ENCODE peak calls at places on chromosomes 3 and 15, in four cellular contexts. One of them, this sample, is unnamed.

GRCh38 chr15:57403007-57403406 is 26.7 kb downstream of the CGNL1 start:
- DNase-seq in neuronal stem cell: no peak
- DNase-seq in heart left ventricle: no peak
- DNase-seq in body of pancreas: no peak
- DNase-seq in this sample: no peak

GRCh38 chr15:76200083-76200465 is 111.2 kb downstream of the ETFA start:
- DNase-seq in body of pancreas: no peak
- DNase-seq in neuronal stem cell: no peak
- DNase-seq in heart left ventricle: no peak
- DNase-seq in this sample: no peak

GRCh38 chr3:20739814-20740213 is 553.8 kb upstream of the SGO1 start:
- DNase-seq in neuronal stem cell: no peak
- DNase-seq in body of pancreas: no peak
- DNase-seq in heart left ventricle: no peak
- DNase-seq in this sample: no peak

GRCh38 chr3:126413693-126414080 is 19.0 kb downstream of the CFAP100 start:
- DNase-seq in body of pancreas: no peak
- DNase-seq in neuronal stem cell: no peak
- DNase-seq in heart left ventricle: no peak
- DNase-seq in this sample: no peak

GRCh38 chr3:31009881-31010280 is 115.4 kb upstream of the GADL1 start:
- DNase-seq in body of pancreas: no peak
- DNase-seq in heart left ventricle: no peak
- DNase-seq in neuronal stem cell: peak
- DNase-seq in this sample: no peak

GRCh38 chr3:189001559-189001958 is 170.2 kb upstream of the TPRG1 start:
- DNase-seq in body of pancreas: no peak
- DNase-seq in heart left ventricle: no peak
- DNase-seq in neuronal stem cell: no peak
- DNase-seq in this sample: no peak

GRCh38 chr3:131218196-131218595 is 163.4 kb upstream of the NUDT16 start:
- DNase-seq in body of pancreas: no peak
- DNase-seq in neuronal stem cell: no peak
- DNase-seq in heart left ventricle: no peak
- DNase-seq in this sample: no peak

GRCh38 chr15:22845289-22845900 is 6.9 kb downstream of the NIPA2 start:
- DNase-seq in heart left ventricle: no peak
- DNase-seq in body of pancreas: peak
- DNase-seq in neuronal stem cell: peak
- DNase-seq in this sample: no peak

GRCh38 chr3:151156618-151157216 is 46.3 kb downstream of the GPR171 start:
- DNase-seq in body of pancreas: peak
- DNase-seq in neuronal stem cell: peak
- DNase-seq in heart left ventricle: no peak
- DNase-seq in this sample: no peak

DNA sequence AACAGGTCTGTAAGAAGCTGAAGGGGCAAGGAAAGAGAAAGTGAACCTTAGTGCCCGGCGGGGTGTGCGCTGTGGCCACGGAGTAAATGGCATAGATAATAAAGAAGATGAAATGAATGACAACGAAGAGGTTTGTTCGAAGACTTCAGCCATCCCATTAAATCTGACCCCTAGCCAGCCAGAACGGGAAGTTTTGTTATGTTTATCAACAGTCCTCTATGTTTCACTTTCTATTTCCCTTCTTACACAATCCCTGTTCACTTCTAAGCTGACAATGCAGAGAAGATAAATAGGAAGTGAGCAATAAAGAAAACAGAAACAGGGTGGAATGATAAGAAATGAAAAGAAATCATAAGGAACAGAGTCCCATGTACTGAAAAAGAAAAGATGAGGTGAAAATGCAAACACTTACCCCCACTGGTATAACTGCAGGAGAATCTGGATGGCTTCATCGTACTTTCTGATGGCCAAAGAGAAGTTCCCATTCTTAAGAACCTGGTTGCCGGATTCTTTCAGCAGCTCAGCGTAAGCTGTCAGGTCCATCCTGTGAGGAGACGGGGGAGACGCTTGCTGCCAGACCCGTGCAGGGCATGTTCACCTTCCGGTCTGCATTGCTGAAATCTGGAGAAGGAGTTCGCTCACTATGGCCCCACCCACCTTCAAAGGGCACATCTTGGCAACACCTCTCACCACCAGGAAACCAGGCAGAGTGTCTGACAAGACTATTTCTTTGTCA is 36.8 kb downstream of the TRANK1 start:
- DNase-seq in heart left ventricle: peak
- DNase-seq in body of pancreas: peak
- DNase-seq in neuronal stem cell: no peak
- DNase-seq in this sample: no peak
- H3K27ac ChIP-seq in heart left ventricle: peak
- H3K27ac ChIP-seq in body of pancreas: peak
- H3K27ac ChIP-seq in neuronal stem cell: no peak
- H3K27ac ChIP-seq in this sample: peak

GRCh38 chr3:14473411-14473891 is 66.7 kb downstream of the GRIP2 start:
- DNase-seq in body of pancreas: no peak
- DNase-seq in neuronal stem cell: no peak
- DNase-seq in heart left ventricle: no peak
- DNase-seq in this sample: no peak

GRCh38 chr3:14472471-14473351 is 67.4 kb downstream of the GRIP2 start:
- DNase-seq in body of pancreas: no peak
- DNase-seq in neuronal stem cell: no peak
- DNase-seq in heart left ventricle: peak
- DNase-seq in this sample: no peak

GRCh38 chr3:14474363-14475081 is 65.6 kb downstream of the GRIP2 start:
- DNase-seq in heart left ventricle: no peak
- DNase-seq in body of pancreas: no peak
- DNase-seq in neuronal stem cell: no peak
- DNase-seq in this sample: no peak

GRCh38 chr3:14468621-14468981 is 66.2 kb downstream of the SLC6A6 start:
- DNase-seq in heart left ventricle: no peak
- DNase-seq in body of pancreas: no peak
- DNase-seq in neuronal stem cell: no peak
- DNase-seq in this sample: no peak

DNA sequence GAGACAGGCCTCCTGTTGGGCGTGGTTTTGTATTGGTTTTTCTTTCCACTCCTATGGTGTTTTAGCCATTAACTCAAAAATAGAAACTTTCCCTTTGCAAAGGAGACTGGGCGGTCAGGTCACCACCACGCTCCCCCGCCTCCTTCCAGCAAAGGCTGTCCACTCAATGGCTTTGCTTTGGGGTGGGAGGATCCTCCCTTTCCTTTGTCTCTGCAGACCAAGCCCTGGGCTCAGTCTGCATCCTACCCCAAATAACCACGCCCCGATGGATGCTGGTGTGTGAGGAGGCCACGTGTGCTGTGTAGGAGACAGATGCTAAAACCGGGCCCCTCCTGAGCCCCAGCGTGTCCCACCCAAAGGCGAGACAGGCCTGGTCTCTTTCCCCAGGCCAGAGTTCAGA is 68.5 kb downstream of the GRIP2 start:
- DNase-seq in heart left ventricle: no peak
- DNase-seq in body of pancreas: no peak
- DNase-seq in neuronal stem cell: no peak
- DNase-seq in this sample: no peak
- H3K27ac ChIP-seq in heart left ventricle: peak
- H3K27ac ChIP-seq in body of pancreas: no peak
- H3K27ac ChIP-seq in neuronal stem cell: no peak
- H3K27ac ChIP-seq in this sample: no peak

DNA sequence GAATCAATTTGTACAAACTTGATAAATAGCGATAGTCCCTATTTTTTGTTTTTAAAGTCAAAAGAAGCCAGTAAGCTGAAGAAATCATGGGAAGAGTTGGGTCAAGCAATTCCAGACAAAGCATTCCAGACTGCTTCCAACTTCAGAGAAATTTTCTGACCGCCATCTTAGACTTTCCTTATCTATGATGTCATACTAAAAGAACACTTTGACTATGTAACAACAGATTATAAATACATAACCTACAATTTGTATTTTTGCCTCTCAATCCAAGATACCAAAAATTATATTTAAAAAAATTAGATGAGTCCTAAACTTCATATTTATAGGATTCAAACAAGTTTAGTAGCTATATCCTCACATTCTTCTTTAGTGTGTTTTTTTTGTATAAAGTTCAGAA is 286.2 kb upstream of the KCNH8 start:
- DNase-seq in body of pancreas: no peak
- DNase-seq in neuronal stem cell: no peak
- DNase-seq in heart left ventricle: no peak
- DNase-seq in this sample: no peak
- H3K27ac ChIP-seq in body of pancreas: no peak
- H3K27ac ChIP-seq in neuronal stem cell: no peak
- H3K27ac ChIP-seq in heart left ventricle: no peak
- H3K27ac ChIP-seq in this sample: no peak

GRCh38 chr15:61396235-61396927 is 167.3 kb upstream of the RORA start:
- DNase-seq in neuronal stem cell: no peak
- DNase-seq in body of pancreas: no peak
- DNase-seq in heart left ventricle: no peak
- DNase-seq in this sample: no peak

GRCh38 chr15:61393949-61394348 is 164.8 kb upstream of the RORA start:
- DNase-seq in neuronal stem cell: no peak
- DNase-seq in heart left ventricle: no peak
- DNase-seq in body of pancreas: no peak
- DNase-seq in this sample: peak

GRCh38 chr15:61390138-61390537 is 161.0 kb upstream of the RORA start:
- DNase-seq in body of pancreas: no peak
- DNase-seq in neuronal stem cell: no peak
- DNase-seq in heart left ventricle: no peak
- DNase-seq in this sample: no peak

GRCh38 chr15:61389334-61390028 is 160.4 kb upstream of the RORA start:
- DNase-seq in heart left ventricle: no peak
- DNase-seq in neuronal stem cell: no peak
- DNase-seq in body of pancreas: no peak
- DNase-seq in this sample: no peak

DNA sequence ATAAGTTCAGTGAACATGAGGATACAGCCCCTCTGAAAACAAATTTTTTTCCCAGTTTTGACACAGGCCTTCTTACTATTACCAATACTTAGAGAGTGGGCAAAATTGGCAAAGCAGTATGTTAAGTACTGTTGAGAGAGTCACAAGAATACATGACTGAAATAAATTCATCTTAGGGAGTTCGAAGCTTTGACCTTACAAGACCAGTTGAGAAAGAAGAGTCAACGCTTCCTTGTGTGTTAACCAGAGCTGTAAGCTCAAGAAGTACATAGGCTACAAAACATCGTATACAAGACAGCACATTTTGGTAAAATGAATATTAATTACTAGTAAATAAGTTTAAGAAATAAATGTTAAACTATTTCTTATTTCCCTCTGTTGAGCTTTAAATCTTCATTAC is 164.4 kb upstream of the RORA start:
- DNase-seq in heart left ventricle: no peak
- DNase-seq in body of pancreas: no peak
- DNase-seq in neuronal stem cell: no peak
- DNase-seq in this sample: no peak
- H3K27ac ChIP-seq in heart left ventricle: no peak
- H3K27ac ChIP-seq in body of pancreas: no peak
- H3K27ac ChIP-seq in neuronal stem cell: no peak
- H3K27ac ChIP-seq in this sample: no peak

DNA sequence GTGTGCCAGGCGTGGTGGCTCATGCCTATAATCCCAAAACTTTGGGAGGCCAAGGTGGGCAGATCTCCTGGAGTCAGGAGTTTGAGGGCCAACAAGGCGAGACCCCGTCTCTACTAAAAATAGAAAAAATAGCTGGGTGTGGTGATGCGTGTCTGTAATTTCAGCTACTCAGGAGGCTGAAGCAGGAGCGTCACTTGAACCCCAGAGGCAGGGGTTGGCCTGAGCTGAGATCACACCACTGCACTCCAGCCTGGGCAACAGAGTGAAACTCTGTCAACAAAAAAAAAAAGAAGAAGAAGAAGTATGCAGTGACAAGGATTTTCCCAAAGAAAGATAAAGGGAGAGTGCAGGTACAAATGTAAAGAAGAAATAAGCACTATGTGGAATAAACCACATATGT is 296.5 kb upstream of the PROK2 start:
- DNase-seq in neuronal stem cell: no peak
- DNase-seq in heart left ventricle: no peak
- DNase-seq in body of pancreas: no peak
- DNase-seq in this sample: no peak
- H3K27ac ChIP-seq in neuronal stem cell: no peak
- H3K27ac ChIP-seq in heart left ventricle: no peak
- H3K27ac ChIP-seq in body of pancreas: no peak
- H3K27ac ChIP-seq in this sample: no peak